ENCODE peak calls at places on chromosomes 13 and 19, in five cellular contexts. A, F, X, Y and I are unnamed samples.

GRCh38 chr13:29905845-29906244 is 55.4 kb upstream of the UBL3 start:
- DNase-seq in A (no peak), F (peak; percentile 93), X (no peak), Y (no peak), I (no peak)

GRCh38 chr13:96958286-96958891 is 35.9 kb downstream of the OXGR1 start:
- DNase-seq in A (no peak), F (no peak), X (no peak), Y (peak; percentile 15), I (no peak)

GRCh38 chr13:44576396-44577235 is 486 bp upstream of the TSC22D1 start:
- DNase-seq in A (peak; percentile 37), F (peak; percentile 20), X (no peak), Y (peak; percentile 29), I (peak; percentile 67)

GRCh38 chr13:101397742-101398141 is 18.6 kb downstream of the NALCN start:
- DNase-seq in A (no peak), F (no peak), X (no peak), Y (no peak), I (no peak)

GRCh38 chr19:17127671-17128070 is 52.1 kb downstream of the MYO9B start:
- DNase-seq in A (no peak), F (no peak), X (no peak), Y (no peak), I (no peak)

GRCh38 chr19:46416077-46416709 is 2.8 kb upstream of the CCDC8 start:
- DNase-seq in A (peak; percentile 18), F (no peak), X (peak; percentile 87), Y (peak; percentile 92), I (peak; percentile 97)

GRCh38 chr19:18425515-18426415 is 6.6 kb downstream of the SSBP4 start:
- DNase-seq in A (no peak), F (no peak), X (peak; percentile 70), Y (no peak), I (peak; percentile 49)

GRCh38 chr13:31042084-31042483 is 109.6 kb downstream of the TEX26 start:
- DNase-seq in A (no peak), F (no peak), X (no peak), Y (no peak), I (no peak)

GRCh38 chr19:30001794-30002193 is 59.8 kb downstream of the URI1 start:
- DNase-seq in A (no peak), F (no peak), X (no peak), Y (peak; percentile 28), I (no peak)

GRCh38 chr13:39374741-39375189 is 228.2 kb downstream of the LHFPL6 start:
- DNase-seq in A (no peak), F (no peak), X (no peak), Y (no peak), I (no peak)

GRCh38 chr13:45113809-45114208 is 6.5 kb upstream of the GTF2F2 start:
- DNase-seq in A (no peak), F (no peak), X (no peak), Y (no peak), I (no peak)

GRCh38 chr13:83297591-83298305 is 584.5 kb downstream of the SLITRK1 start:
- DNase-seq in A (no peak), F (no peak), X (no peak), Y (no peak), I (no peak)

GRCh38 chr19:54480048-54480447 is 7.0 kb upstream of the CDC42EP5 start:
- DNase-seq in A (no peak), F (no peak), X (no peak), Y (no peak), I (no peak)

GRCh38 chr13:67119481-67119883 is 110.7 kb downstream of the PCDH9 start:
- DNase-seq in A (no peak), F (no peak), X (no peak), Y (no peak), I (no peak)

GRCh38 chr19:54478677-54479266 is 5.7 kb upstream of the CDC42EP5 start:
- DNase-seq in A (no peak), F (no peak), X (no peak), Y (peak; percentile 40), I (peak; percentile 83)

GRCh38 chr19:50330365-50331078 is 1.3 kb upstream of the KCNC3 start:
- DNase-seq in A (peak; percentile 92), F (peak; percentile 4), X (peak; percentile 89), Y (peak; percentile 86), I (peak; percentile 97)

GRCh38 chr19:10617409-10618121 is 7.8 kb upstream of the SLC44A2 start:
- DNase-seq in A (no peak), F (no peak), X (no peak), Y (no peak), I (no peak)

GRCh38 chr13:26985285-26985878 is 186.2 kb downstream of the USP12 start:
- DNase-seq in A (peak; percentile 68), F (peak; percentile 84), X (peak; percentile 70), Y (peak; percentile 68), I (peak; percentile 88)

GRCh38 chr13:79901336-79901735 is 420.4 kb downstream of the NDFIP2 start:
- DNase-seq in A (no peak), F (peak; percentile 70), X (no peak), Y (no peak), I (no peak)

GRCh38 chr19:17803264-17803896 is 8.4 kb downstream of the B3GNT3 start:
- DNase-seq in A (no peak), F (peak; percentile 87), X (no peak), Y (no peak), I (no peak)

GRCh38 chr19:49596954-49597702 is 6.1 kb downstream of the PRR12 start:
- DNase-seq in A (no peak), F (no peak), X (no peak), Y (no peak), I (no peak)

GRCh38 chr19:14437578-14438140 is 4.6 kb downstream of the PKN1 start:
- DNase-seq in A (no peak), F (no peak), X (no peak), Y (no peak), I (no peak)

GRCh38 chr13:93963266-93964131 is 516.0 kb downstream of the DCT start:
- DNase-seq in A (no peak), F (no peak), X (no peak), Y (no peak), I (no peak)